ENCODE peak calls at places on chromosomes 11 and 22, in eight cellular contexts. One of them, this sample, is unnamed.

GRCh38 chr22:49567894-49568750 is 259.6 kb downstream of the BRD1 start:
- DNase-seq in BE2C: no peak
- DNase-seq in progenitor cell of endocrine pancreas: no peak
- DNase-seq in transverse colon: peak; percentile 2
- DNase-seq in RWPE1: no peak
- DNase-seq in coronary artery: peak; percentile 67
- DNase-seq in nephron progenitor cell: no peak
- DNase-seq in thyroid gland: no peak
- DNase-seq in this sample: no peak

GRCh38 chr11:128424867-128425285 is 162.5 kb downstream of the ETS1 start:
- DNase-seq in BE2C: no peak
- DNase-seq in progenitor cell of endocrine pancreas: no peak
- DNase-seq in transverse colon: peak; percentile 86
- DNase-seq in RWPE1: no peak
- DNase-seq in coronary artery: peak; percentile 87
- DNase-seq in nephron progenitor cell: peak; percentile 30
- DNase-seq in thyroid gland: no peak
- DNase-seq in this sample: no peak

GRCh38 chr11:8167796-8168195 is 1.0 kb downstream of the RIC3 start:
- DNase-seq in BE2C: no peak
- DNase-seq in progenitor cell of endocrine pancreas: no peak
- DNase-seq in transverse colon: no peak
- DNase-seq in RWPE1: no peak
- DNase-seq in coronary artery: no peak
- DNase-seq in nephron progenitor cell: no peak
- DNase-seq in thyroid gland: no peak
- DNase-seq in this sample: no peak

GRCh38 chr11:1157645-1158591 is at the start of gene MUC5AC:
- DNase-seq in BE2C: no peak
- DNase-seq in progenitor cell of endocrine pancreas: peak; percentile 7
- DNase-seq in transverse colon: no peak
- DNase-seq in RWPE1: no peak
- DNase-seq in coronary artery: peak; percentile 65
- DNase-seq in nephron progenitor cell: no peak
- DNase-seq in thyroid gland: no peak
- DNase-seq in this sample: no peak

GRCh38 chr11:77512092-77512491 is 38.2 kb upstream of the PAK1 start:
- DNase-seq in BE2C: no peak
- DNase-seq in progenitor cell of endocrine pancreas: no peak
- DNase-seq in transverse colon: no peak
- DNase-seq in RWPE1: no peak
- DNase-seq in coronary artery: no peak
- DNase-seq in nephron progenitor cell: no peak
- DNase-seq in thyroid gland: no peak
- DNase-seq in this sample: no peak

GRCh38 chr11:94775576-94776327 is 7.6 kb downstream of the AMOTL1 start:
- DNase-seq in BE2C: no peak
- DNase-seq in progenitor cell of endocrine pancreas: no peak
- DNase-seq in transverse colon: no peak
- DNase-seq in RWPE1: no peak
- DNase-seq in coronary artery: no peak
- DNase-seq in nephron progenitor cell: no peak
- DNase-seq in thyroid gland: no peak
- DNase-seq in this sample: no peak

GRCh38 chr22:40410272-40410671 is 39.9 kb downstream of the SGSM3 start:
- DNase-seq in BE2C: no peak
- DNase-seq in progenitor cell of endocrine pancreas: no peak
- DNase-seq in transverse colon: no peak
- DNase-seq in RWPE1: peak; percentile 78
- DNase-seq in coronary artery: no peak
- DNase-seq in nephron progenitor cell: no peak
- DNase-seq in thyroid gland: no peak
- DNase-seq in this sample: no peak

GRCh38 chr11:86978247-86978646 is 23.1 kb upstream of the FZD4 start:
- DNase-seq in BE2C: no peak
- DNase-seq in progenitor cell of endocrine pancreas: no peak
- DNase-seq in transverse colon: no peak
- DNase-seq in RWPE1: no peak
- DNase-seq in coronary artery: peak; percentile 81
- DNase-seq in nephron progenitor cell: no peak
- DNase-seq in thyroid gland: no peak
- DNase-seq in this sample: no peak

GRCh38 chr11:79263001-79263400 is 177.8 kb downstream of the TENM4 start:
- DNase-seq in BE2C: no peak
- DNase-seq in progenitor cell of endocrine pancreas: no peak
- DNase-seq in transverse colon: peak; percentile 25
- DNase-seq in RWPE1: no peak
- DNase-seq in coronary artery: no peak
- DNase-seq in nephron progenitor cell: no peak
- DNase-seq in thyroid gland: no peak
- DNase-seq in this sample: peak; percentile 79

GRCh38 chr22:35912668-35913067 is 116.0 kb downstream of the RBFOX2 start:
- DNase-seq in BE2C: no peak
- DNase-seq in progenitor cell of endocrine pancreas: no peak
- DNase-seq in transverse colon: no peak
- DNase-seq in RWPE1: no peak
- DNase-seq in coronary artery: no peak
- DNase-seq in nephron progenitor cell: no peak
- DNase-seq in thyroid gland: no peak
- DNase-seq in this sample: no peak

GRCh38 chr22:30612789-30613188 is 5.8 kb downstream of the TCN2 start:
- DNase-seq in BE2C: no peak
- DNase-seq in progenitor cell of endocrine pancreas: no peak
- DNase-seq in transverse colon: no peak
- DNase-seq in RWPE1: no peak
- DNase-seq in coronary artery: no peak
- DNase-seq in nephron progenitor cell: no peak
- DNase-seq in thyroid gland: no peak
- DNase-seq in this sample: no peak

GRCh38 chr22:39917776-39918493 is 17.1 kb downstream of the GRAP2 start:
- DNase-seq in BE2C: no peak
- DNase-seq in progenitor cell of endocrine pancreas: no peak
- DNase-seq in transverse colon: no peak
- DNase-seq in RWPE1: no peak
- DNase-seq in coronary artery: no peak
- DNase-seq in nephron progenitor cell: no peak
- DNase-seq in thyroid gland: no peak
- DNase-seq in this sample: no peak

DNA sequence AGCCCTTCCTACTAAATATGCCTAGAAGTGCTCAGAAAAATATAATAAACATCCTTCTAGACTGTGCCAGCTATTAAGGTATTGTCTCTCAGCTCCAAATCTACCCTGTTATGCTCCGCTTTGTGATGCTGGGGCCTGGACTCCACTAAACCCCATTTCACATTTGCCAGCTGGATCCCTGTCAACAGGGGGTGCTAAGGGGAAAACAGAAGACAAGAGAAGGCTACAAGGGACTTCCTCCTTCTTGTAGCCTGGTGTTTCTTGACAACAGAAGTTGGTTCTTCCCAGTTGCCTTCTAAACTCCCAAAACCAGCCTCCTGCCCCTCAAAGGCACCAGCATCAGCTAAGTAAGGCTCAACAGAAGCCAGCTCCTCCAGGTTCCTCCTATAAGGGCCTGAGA is 5.2 kb downstream of the NUMA1 start:
- DNase-seq in BE2C: no peak
- DNase-seq in progenitor cell of endocrine pancreas: no peak
- DNase-seq in transverse colon: no peak
- DNase-seq in RWPE1: no peak
- DNase-seq in coronary artery: no peak
- DNase-seq in nephron progenitor cell: no peak
- DNase-seq in thyroid gland: no peak
- DNase-seq in this sample: no peak
- TF ChIP-seq CTCF in BE2C: peak; percentile 34
- TF ChIP-seq CTCF in progenitor cell of endocrine pancreas: no peak
- TF ChIP-seq CTCF in transverse colon: no peak
- TF ChIP-seq CTCF in RWPE1: no peak
- TF ChIP-seq CTCF in coronary artery: no peak
- TF ChIP-seq CTCF in nephron progenitor cell: no peak
- TF ChIP-seq CTCF in thyroid gland: no peak
- TF ChIP-seq CTCF in this sample: no peak

DNA sequence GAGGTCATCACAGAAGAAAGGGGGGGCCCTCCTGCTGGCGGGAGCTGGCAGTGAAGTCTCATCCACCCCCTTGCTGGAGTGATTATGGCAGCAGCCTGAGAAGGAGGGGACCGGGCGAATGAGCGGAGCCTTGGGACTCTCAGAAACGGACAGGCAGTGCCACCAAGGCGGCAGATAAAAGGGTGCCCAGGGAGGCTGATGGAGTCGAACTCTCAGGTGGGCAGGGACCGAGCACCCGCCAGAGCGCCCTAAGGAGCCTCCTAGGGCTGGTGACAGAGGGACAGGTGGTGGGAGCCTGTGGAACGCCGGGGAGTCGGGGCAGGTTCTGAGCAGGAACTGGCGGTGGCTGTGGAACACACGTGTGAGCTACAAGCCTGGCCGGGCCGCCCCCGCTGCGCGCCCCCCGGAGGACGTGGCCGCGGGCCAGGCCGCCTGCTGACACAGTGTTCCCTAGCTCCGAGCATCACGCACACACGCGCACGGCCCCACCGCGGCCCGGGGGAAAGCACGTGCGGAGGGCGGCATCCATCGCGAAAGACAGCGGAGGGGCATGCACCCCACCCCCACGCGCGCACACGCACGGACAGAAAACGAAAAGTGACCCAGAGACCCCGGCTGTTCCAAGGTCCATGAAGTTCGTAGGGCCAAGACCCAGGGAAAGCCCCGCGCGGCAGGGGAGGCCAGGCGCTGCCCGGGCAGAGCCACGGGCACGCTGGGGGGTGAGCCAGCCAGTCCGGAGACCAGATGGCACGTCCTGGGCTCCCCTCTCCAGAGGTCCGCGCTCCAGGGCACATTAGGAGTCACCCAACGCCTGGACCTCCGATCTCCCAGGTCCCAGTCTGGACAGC is 1.0 kb downstream of the VWCE start:
- DNase-seq in BE2C: peak; percentile 50
- DNase-seq in progenitor cell of endocrine pancreas: peak; percentile 17
- DNase-seq in transverse colon: peak; percentile 21
- DNase-seq in RWPE1: peak; percentile 24
- DNase-seq in coronary artery: peak; percentile 76
- DNase-seq in nephron progenitor cell: peak; percentile 66
- DNase-seq in thyroid gland: peak; percentile 61
- DNase-seq in this sample: peak; percentile 67
- TF ChIP-seq CTCF in BE2C: no peak
- TF ChIP-seq CTCF in progenitor cell of endocrine pancreas: no peak
- TF ChIP-seq CTCF in transverse colon: no peak
- TF ChIP-seq CTCF in RWPE1: no peak
- TF ChIP-seq CTCF in coronary artery: no peak
- TF ChIP-seq CTCF in nephron progenitor cell: no peak
- TF ChIP-seq CTCF in thyroid gland: no peak
- TF ChIP-seq CTCF in this sample: no peak

GRCh38 chr11:19829109-19829790 is 116.6 kb downstream of the NAV2 start:
- DNase-seq in BE2C: no peak
- DNase-seq in progenitor cell of endocrine pancreas: no peak
- DNase-seq in transverse colon: peak; percentile 31
- DNase-seq in RWPE1: peak; percentile 31
- DNase-seq in coronary artery: no peak
- DNase-seq in nephron progenitor cell: no peak
- DNase-seq in thyroid gland: peak; percentile 52
- DNase-seq in this sample: no peak

GRCh38 chr11:19822531-19822930 is 109.9 kb downstream of the NAV2 start:
- DNase-seq in BE2C: no peak
- DNase-seq in progenitor cell of endocrine pancreas: no peak
- DNase-seq in transverse colon: no peak
- DNase-seq in RWPE1: no peak
- DNase-seq in coronary artery: no peak
- DNase-seq in nephron progenitor cell: no peak
- DNase-seq in thyroid gland: no peak
- DNase-seq in this sample: no peak

GRCh38 chr11:19828382-19829108 is 115.9 kb downstream of the NAV2 start:
- DNase-seq in BE2C: no peak
- DNase-seq in progenitor cell of endocrine pancreas: no peak
- DNase-seq in transverse colon: no peak
- DNase-seq in RWPE1: no peak
- DNase-seq in coronary artery: no peak
- DNase-seq in nephron progenitor cell: peak; percentile 26
- DNase-seq in thyroid gland: peak; percentile 62
- DNase-seq in this sample: no peak

GRCh38 chr11:19832166-19832750 is 119.6 kb downstream of the NAV2 start:
- DNase-seq in BE2C: no peak
- DNase-seq in progenitor cell of endocrine pancreas: no peak
- DNase-seq in transverse colon: no peak
- DNase-seq in RWPE1: no peak
- DNase-seq in coronary artery: no peak
- DNase-seq in nephron progenitor cell: no peak
- DNase-seq in thyroid gland: no peak
- DNase-seq in this sample: peak; percentile 20

DNA sequence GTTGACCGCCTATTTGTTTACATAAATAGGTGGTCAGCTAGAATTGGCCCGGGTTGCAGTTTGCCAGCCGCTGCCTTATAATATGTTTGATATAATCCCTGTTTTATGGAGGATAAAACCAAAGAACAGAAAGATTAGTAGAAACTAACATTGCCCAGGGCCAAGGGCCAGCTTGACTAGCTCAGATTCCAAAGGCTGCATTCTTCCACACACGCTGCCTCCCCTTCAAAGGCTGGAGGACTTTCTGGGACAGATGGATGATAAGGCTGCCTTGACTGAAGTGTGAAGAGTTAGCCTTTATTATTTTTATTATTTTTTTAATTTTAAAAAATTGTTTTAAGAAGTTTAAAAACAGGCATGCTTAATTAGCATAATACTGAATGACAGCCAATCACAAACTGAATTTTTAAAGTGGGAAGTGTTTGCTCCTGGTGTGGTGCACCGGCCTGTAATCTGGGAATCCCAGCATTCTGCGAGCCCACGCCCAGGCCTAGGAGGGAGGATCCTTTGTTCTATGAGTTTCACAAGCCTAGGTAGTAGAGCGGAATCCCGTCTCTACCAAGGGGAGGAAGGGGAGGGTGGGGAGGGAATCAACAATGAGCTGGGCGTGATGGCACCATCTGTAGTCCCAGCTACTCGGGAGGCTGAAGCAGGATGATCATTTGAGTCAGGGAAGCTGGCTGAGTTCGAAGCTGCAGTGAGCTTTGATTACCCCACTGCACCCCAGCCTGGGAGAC is 114.9 kb downstream of the NAV2 start:
- DNase-seq in BE2C: no peak
- DNase-seq in progenitor cell of endocrine pancreas: no peak
- DNase-seq in transverse colon: no peak
- DNase-seq in RWPE1: no peak
- DNase-seq in coronary artery: no peak
- DNase-seq in nephron progenitor cell: no peak
- DNase-seq in thyroid gland: no peak
- DNase-seq in this sample: peak; percentile 30
- TF ChIP-seq CTCF in BE2C: no peak
- TF ChIP-seq CTCF in progenitor cell of endocrine pancreas: no peak
- TF ChIP-seq CTCF in transverse colon: no peak
- TF ChIP-seq CTCF in RWPE1: no peak
- TF ChIP-seq CTCF in coronary artery: no peak
- TF ChIP-seq CTCF in nephron progenitor cell: no peak
- TF ChIP-seq CTCF in thyroid gland: no peak
- TF ChIP-seq CTCF in this sample: no peak

DNA sequence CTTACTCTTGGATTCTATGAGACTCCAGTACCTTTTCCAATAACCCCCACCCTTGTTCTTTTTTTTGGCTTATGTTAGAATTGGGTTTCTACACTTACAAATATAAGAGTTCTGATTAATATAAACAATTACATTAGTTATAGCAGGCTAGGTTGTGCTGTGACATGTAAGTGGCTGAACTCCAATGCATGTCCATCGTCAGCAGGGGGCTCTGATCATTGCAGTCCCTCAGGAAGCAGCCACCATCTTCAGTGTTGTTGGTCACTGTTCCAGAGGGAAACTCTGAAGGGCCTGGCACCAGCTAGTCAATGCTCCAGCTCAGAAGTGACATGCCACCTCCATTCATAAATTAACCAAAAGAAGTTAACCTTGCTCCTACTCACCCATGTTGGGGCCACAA is 5.6 kb downstream of the LIPT2 start:
- DNase-seq in BE2C: peak; percentile 51
- DNase-seq in progenitor cell of endocrine pancreas: no peak
- DNase-seq in transverse colon: no peak
- DNase-seq in RWPE1: no peak
- DNase-seq in coronary artery: no peak
- DNase-seq in nephron progenitor cell: no peak
- DNase-seq in thyroid gland: no peak
- DNase-seq in this sample: no peak
- TF ChIP-seq CTCF in BE2C: peak; percentile 68
- TF ChIP-seq CTCF in progenitor cell of endocrine pancreas: peak; percentile 44
- TF ChIP-seq CTCF in transverse colon: no peak
- TF ChIP-seq CTCF in RWPE1: no peak
- TF ChIP-seq CTCF in coronary artery: no peak
- TF ChIP-seq CTCF in nephron progenitor cell: no peak
- TF ChIP-seq CTCF in thyroid gland: no peak
- TF ChIP-seq CTCF in this sample: no peak